ENCODE peak calls at places on chromosomes 12 and 14, in nine cellular contexts. P is breast epithelium, C is H1, Q is IMR-90, B is A549, G is esophagus muscularis mucosa, H is right lobe of liver, S is uterus, X is stomach. D is an unnamed sample.

GRCh38 chr12:60421741-60422140 is 825.9 kb downstream of the SLC16A7 start:
- DNase-seq in P (no peak), C (no peak), Q (peak), B (peak), G (no peak), H (no peak), S (no peak), X (no peak), D (no peak)

GRCh38 chr14:105475916-105476845 is 1.6 kb downstream of the CRIP2 start:
- DNase-seq in P (no peak), C (no peak), Q (peak), B (no peak), G (no peak), H (peak), S (peak), X (peak), D (no peak)

GRCh38 chr14:61696753-61697318 is 1.5 kb downstream of the HIF1A start:
- DNase-seq in P (no peak), C (no peak), Q (no peak), B (no peak), G (no peak), H (no peak), S (no peak), X (no peak), D (no peak)

GRCh38 chr12:101889216-101889752 is 11.9 kb downstream of the DRAM1 start:
- DNase-seq in P (no peak), C (no peak), Q (no peak), B (no peak), G (no peak), H (no peak), S (no peak), X (no peak), D (no peak)

GRCh38 chr12:107917912-107918800 is 143.7 kb downstream of the ASCL4 start:
- DNase-seq in P (no peak), C (no peak), Q (peak), B (peak), G (peak), H (no peak), S (no peak), X (no peak), D (no peak)

GRCh38 chr12:102438823-102439205 is 41.5 kb downstream of the IGF1 start:
- DNase-seq in P (no peak), C (no peak), Q (no peak), B (no peak), G (no peak), H (no peak), S (no peak), X (no peak), D (no peak)

GRCh38 chr14:102655154-102655553 is 62.7 kb downstream of the RCOR1 start:
- DNase-seq in P (no peak), C (no peak), Q (peak), B (peak), G (no peak), H (no peak), S (no peak), X (no peak), D (no peak)

GRCh38 chr12:23803547-23803946 is 145.9 kb downstream of the SOX5 start:
- DNase-seq in P (no peak), C (no peak), Q (no peak), B (no peak), G (no peak), H (no peak), S (no peak), X (no peak), D (no peak)

GRCh38 chr12:105748806-105749600 is 389.8 kb downstream of the NUAK1 start:
- DNase-seq in P (peak), C (no peak), Q (peak), B (no peak), G (no peak), H (no peak), S (peak), X (no peak), D (peak)

GRCh38 chr14:26596722-26597030 is 1.2 kb downstream of the NOVA1 start:
- DNase-seq in P (no peak), C (no peak), Q (peak), B (peak), G (no peak), H (no peak), S (peak), X (no peak), D (peak)

GRCh38 chr12:58395056-58395455 is 453.7 kb downstream of the ATP23 start:
- DNase-seq in P (no peak), C (no peak), Q (no peak), B (no peak), G (no peak), H (no peak), S (no peak), X (no peak), D (no peak)

GRCh38 chr12:121295123-121295745 is 1.3 kb downstream of the CAMKK2 start:
- DNase-seq in P (no peak), C (no peak), Q (no peak), B (peak), G (no peak), H (no peak), S (no peak), X (no peak), D (no peak)

GRCh38 chr14:89672636-89673279 is 255.7 kb upstream of the FOXN3 start:
- DNase-seq in P (no peak), C (no peak), Q (no peak), B (no peak), G (no peak), H (no peak), S (no peak), X (peak), D (peak)

GRCh38 chr12:124772467-124773170 is 91.0 kb downstream of the SCARB1 start:
- DNase-seq in P (no peak), C (no peak), Q (no peak), B (no peak), G (no peak), H (no peak), S (no peak), X (no peak), D (no peak)

GRCh38 chr14:28745176-28745575 is 21.4 kb upstream of the FOXG1 start:
- DNase-seq in P (no peak), C (no peak), Q (no peak), B (no peak), G (no peak), H (no peak), S (no peak), X (no peak), D (no peak)

GRCh38 chr14:73727181-73727580 is 13.0 kb upstream of the PNMA1 start:
- DNase-seq in P (no peak), C (no peak), Q (no peak), B (no peak), G (no peak), H (no peak), S (no peak), X (no peak), D (no peak)

GRCh38 chr12:101759396-101760047 is 20.3 kb upstream of the SYCP3 start:
- DNase-seq in P (no peak), C (no peak), Q (peak), B (peak), G (no peak), H (no peak), S (no peak), X (no peak), D (no peak)

GRCh38 chr12:95126076-95126475 is 52.7 kb upstream of the NR2C1 start:
- DNase-seq in P (no peak), C (no peak), Q (no peak), B (no peak), G (no peak), H (no peak), S (no peak), X (no peak), D (no peak)

GRCh38 chr14:58272589-58273372 is 25.6 kb upstream of the ARID4A start:
- DNase-seq in P (no peak), C (no peak), Q (peak), B (peak), G (no peak), H (no peak), S (no peak), X (peak), D (no peak)

GRCh38 chr12:128323526-128323925 is 56.6 kb downstream of the TMEM132C start:
- DNase-seq in P (no peak), C (no peak), Q (no peak), B (no peak), G (no peak), H (no peak), S (no peak), X (no peak), D (no peak)

DNA sequence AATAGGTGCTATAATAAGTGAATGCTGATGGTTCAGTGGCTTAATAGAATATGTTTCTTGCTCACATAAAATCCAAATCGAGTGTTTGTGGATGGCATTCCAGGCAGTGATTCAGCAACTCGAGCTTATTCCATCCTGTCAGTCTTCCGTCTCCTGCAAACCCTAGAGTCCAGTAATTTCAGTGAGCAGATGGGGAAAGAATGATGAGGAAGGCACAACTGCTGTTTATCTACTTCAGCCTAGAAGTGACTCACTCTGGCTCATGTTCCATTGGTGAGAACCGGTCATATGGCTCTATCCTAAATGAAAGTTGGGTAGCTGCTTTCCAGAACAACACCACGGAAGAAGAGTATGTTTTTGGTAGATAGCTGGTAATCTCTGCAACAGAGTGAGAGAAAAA is 421.8 kb upstream of the PDE3A start:
- DNase-seq in P (no peak), C (no peak), Q (peak), B (peak), G (no peak), H (no peak), S (no peak), X (no peak), D (no peak)
- H3K4me3 ChIP-seq in P (no peak), C (no peak), Q (no peak), B (peak), G (no peak), H (no peak), S (no peak), X (no peak), D (no peak)

DNA sequence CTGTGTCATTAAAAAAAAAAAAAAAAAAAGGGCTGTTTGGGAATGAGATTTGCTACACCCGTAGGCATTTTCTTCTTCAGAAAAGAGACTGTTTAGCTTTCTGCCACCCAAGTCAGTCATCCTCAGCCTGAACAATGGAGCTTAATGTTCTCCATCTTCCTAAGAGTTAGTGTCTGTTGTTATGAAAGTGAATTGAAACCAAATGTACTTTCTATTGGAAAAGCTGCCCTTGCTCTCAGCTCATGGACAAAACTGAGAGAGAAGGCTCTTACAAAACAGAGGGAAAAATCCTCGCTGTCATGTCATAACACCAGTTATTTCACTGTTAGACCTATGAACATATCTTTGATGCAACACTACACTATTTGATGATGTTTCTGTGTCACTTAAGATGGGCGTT is 484.2 kb downstream of the ZFP36L1 start:
- DNase-seq in P (no peak), C (no peak), Q (no peak), B (no peak), G (no peak), H (no peak), S (no peak), X (no peak), D (no peak)
- H3K27ac ChIP-seq in P (peak), C (no peak), Q (no peak), B (no peak), G (peak), H (no peak), S (peak), X (peak), D (no peak)

DNA sequence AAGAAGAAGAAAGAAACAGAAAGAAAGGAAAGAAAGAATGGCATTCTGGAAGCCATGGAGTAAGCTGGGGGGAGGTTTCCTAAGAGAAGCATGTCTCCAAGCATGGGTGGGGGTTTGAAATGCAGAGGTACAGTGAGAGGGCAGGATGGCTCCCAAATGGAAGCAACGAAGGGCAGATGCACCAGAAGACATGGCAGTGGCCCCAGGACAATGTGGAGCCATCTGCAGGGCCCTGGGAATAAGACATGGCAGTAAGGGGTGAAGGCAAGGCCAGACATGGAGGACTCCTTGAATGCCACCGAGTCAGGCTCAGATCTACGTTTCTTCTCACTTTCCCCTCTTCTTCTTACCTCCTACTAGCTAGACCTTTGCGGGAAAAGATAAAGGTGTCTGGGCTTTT is 4.7 kb upstream of the COL2A1 start:
- DNase-seq in P (no peak), C (no peak), Q (no peak), B (no peak), G (no peak), H (no peak), S (no peak), X (no peak), D (no peak)
- TF ChIP-seq POLR2A in P (no peak), C (no peak), Q (no peak), B (no peak), G (no peak), H (no peak), S (no peak), X (no peak), D (no peak)

GRCh38 chr12:110074089-110074488 is 25.8 kb upstream of the C12orf76 start:
- DNase-seq in P (no peak), C (no peak), Q (no peak), B (no peak), G (no peak), H (no peak), S (no peak), X (no peak), D (no peak)

GRCh38 chr12:110071967-110072366 is 23.6 kb upstream of the C12orf76 start:
- DNase-seq in P (no peak), C (no peak), Q (no peak), B (no peak), G (no peak), H (no peak), S (no peak), X (no peak), D (no peak)

GRCh38 chr12:110071504-110071903 is 23.2 kb upstream of the C12orf76 start:
- DNase-seq in P (no peak), C (no peak), Q (no peak), B (no peak), G (no peak), H (no peak), S (no peak), X (no peak), D (no peak)

GRCh38 chr12:110075880-110076279 is 27.6 kb upstream of the C12orf76 start:
- DNase-seq in P (no peak), C (no peak), Q (no peak), B (no peak), G (no peak), H (no peak), S (no peak), X (no peak), D (no peak)

GRCh38 chr12:110073049-110073831 is 24.9 kb upstream of the C12orf76 start:
- DNase-seq in P (no peak), C (peak), Q (no peak), B (no peak), G (no peak), H (peak), S (no peak), X (no peak), D (peak)
- H3K4me3 ChIP-seq in P (peak), C (no peak), Q (peak), B (no peak), G (peak), H (no peak), S (peak), X (peak), D (no peak)

GRCh38 chr12:21434704-21435103 is 2.8 kb upstream of the PYROXD1 start:
- DNase-seq in P (no peak), C (no peak), Q (no peak), B (no peak), G (no peak), H (no peak), S (no peak), X (no peak), D (no peak)

GRCh38 chr12:21433525-21433924 is 3.9 kb upstream of the PYROXD1 start:
- DNase-seq in P (no peak), C (no peak), Q (no peak), B (no peak), G (no peak), H (no peak), S (no peak), X (no peak), D (no peak)

GRCh38 chr12:21444193-21445146 is 7.0 kb downstream of the PYROXD1 start:
- DNase-seq in P (no peak), C (no peak), Q (no peak), B (no peak), G (no peak), H (no peak), S (no peak), X (no peak), D (no peak)

GRCh38 chr12:21438643-21439042 is 1.2 kb downstream of the PYROXD1 start:
- DNase-seq in P (no peak), C (no peak), Q (peak), B (peak), G (no peak), H (no peak), S (no peak), X (no peak), D (no peak)

DNA sequence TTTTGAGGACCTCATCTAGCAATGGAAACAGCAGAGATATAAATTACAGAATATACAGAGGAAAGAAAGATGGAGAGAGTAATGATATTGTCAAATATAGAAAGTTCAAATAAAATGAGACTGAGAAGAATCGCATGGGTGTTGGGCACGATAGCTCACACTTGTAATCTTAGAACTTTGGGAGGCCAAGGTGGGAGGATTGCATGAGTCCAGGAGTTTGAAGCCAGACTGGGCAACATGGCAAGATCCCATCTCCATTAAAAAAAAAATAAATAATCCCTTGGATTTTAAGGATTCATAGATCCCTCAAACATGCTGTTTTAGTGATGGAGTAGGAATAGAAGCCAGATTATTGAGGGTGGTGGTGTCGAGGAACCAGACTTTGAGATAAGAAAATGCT is 1.9 kb downstream of the PYROXD1 start:
- DNase-seq in P (no peak), C (no peak), Q (no peak), B (no peak), G (no peak), H (no peak), S (no peak), X (no peak), D (no peak)
- H3K27ac ChIP-seq in P (no peak), C (no peak), Q (no peak), B (peak), G (no peak), H (no peak), S (no peak), X (no peak), D (no peak)

DNA sequence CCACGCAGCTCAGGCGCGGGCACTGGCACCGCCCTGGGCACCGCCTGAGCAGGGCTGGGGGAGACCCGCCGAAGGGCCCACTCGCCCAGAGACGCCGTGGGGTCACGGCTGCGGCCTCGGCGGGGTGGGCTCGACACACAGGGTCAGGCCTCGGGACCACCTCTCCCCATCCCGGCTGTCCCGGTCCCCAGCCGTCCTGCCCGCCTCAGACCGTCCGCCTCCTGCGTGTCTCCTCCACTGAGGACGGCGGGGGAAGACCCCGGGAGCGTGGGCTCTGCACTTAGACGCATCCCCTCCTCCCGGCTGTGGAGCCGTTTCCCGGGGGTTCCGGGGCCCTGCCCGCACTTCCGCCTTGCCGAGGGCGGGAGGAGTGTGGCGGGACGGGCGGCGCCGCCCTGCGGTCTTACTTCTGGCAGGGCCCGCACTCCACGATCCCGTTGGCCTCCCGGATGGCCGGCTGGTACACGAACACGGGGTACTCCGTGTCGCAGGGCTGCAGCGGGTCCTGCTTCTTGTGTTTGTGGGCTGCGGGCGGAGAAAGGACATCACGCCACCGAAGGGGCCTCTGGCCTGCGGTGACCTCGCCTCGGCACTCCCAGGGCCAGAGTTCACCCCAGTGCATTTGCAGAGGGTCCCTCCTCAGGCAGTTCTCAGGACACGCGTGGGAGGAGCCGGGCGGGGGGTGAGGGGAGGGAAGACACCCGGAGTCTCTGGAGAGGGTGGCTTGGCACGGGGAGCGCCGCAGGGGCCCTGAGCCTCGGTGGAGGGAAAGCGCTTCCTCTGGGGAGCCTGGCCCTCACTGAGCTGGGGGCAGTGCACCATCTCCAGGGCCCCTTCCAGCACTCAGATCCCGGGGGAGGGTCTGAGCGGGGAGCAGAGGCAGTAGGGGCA is 23.1 kb upstream of the LRTM2 start:
- DNase-seq in P (no peak), C (peak), Q (no peak), B (no peak), G (no peak), H (peak), S (peak), X (peak), D (no peak)
- TF ChIP-seq POLR2A in P (peak), C (no peak), Q (no peak), B (no peak), G (no peak), H (peak), S (no peak), X (no peak), D (peak)